ENCODE peak calls at places on chromosome 16, in five cellular contexts. One of them, this sample, is unnamed.

GRCh38 chr16:80899804-80900592 is 95.6 kb upstream of the CDYL2 start:
- DNase-seq in T-helper 9 cell: no peak
- DNase-seq in choroid plexus epithelial cell: peak
- DNase-seq in gastrocnemius medialis: peak
- DNase-seq in activated naive CD4-positive, alpha-beta T cell treated with Interleukin-2 at 50 U/mL for 16 hours: no peak
- DNase-seq in this sample: no peak

GRCh38 chr16:86604436-86605220 is 26.3 kb downstream of the FOXL1 start:
- DNase-seq in choroid plexus epithelial cell: no peak
- DNase-seq in activated naive CD4-positive, alpha-beta T cell treated with Interleukin-2 at 50 U/mL for 16 hours: peak
- DNase-seq in T-helper 9 cell: peak
- DNase-seq in gastrocnemius medialis: no peak
- DNase-seq in this sample: no peak

GRCh38 chr16:78388920-78389564 is 289.6 kb downstream of the WWOX start:
- DNase-seq in choroid plexus epithelial cell: no peak
- DNase-seq in gastrocnemius medialis: no peak
- DNase-seq in T-helper 9 cell: no peak
- DNase-seq in activated naive CD4-positive, alpha-beta T cell treated with Interleukin-2 at 50 U/mL for 16 hours: no peak
- DNase-seq in this sample: no peak

GRCh38 chr16:15703029-15703736 is 53.1 kb downstream of the NDE1 start:
- DNase-seq in choroid plexus epithelial cell: peak
- DNase-seq in activated naive CD4-positive, alpha-beta T cell treated with Interleukin-2 at 50 U/mL for 16 hours: no peak
- DNase-seq in gastrocnemius medialis: no peak
- DNase-seq in T-helper 9 cell: no peak
- DNase-seq in this sample: no peak

GRCh38 chr16:20897253-20897896 is 2.8 kb downstream of the DCUN1D3 start:
- DNase-seq in T-helper 9 cell: no peak
- DNase-seq in gastrocnemius medialis: no peak
- DNase-seq in choroid plexus epithelial cell: peak
- DNase-seq in activated naive CD4-positive, alpha-beta T cell treated with Interleukin-2 at 50 U/mL for 16 hours: no peak
- DNase-seq in this sample: peak

GRCh38 chr16:70694088-70694487 is 8.2 kb upstream of the MTSS2 start:
- DNase-seq in T-helper 9 cell: no peak
- DNase-seq in choroid plexus epithelial cell: peak
- DNase-seq in gastrocnemius medialis: peak
- DNase-seq in activated naive CD4-positive, alpha-beta T cell treated with Interleukin-2 at 50 U/mL for 16 hours: no peak
- DNase-seq in this sample: peak

GRCh38 chr16:30122621-30123160 is 329 bp downstream of the MAPK3 start:
- DNase-seq in activated naive CD4-positive, alpha-beta T cell treated with Interleukin-2 at 50 U/mL for 16 hours: no peak
- DNase-seq in choroid plexus epithelial cell: peak
- DNase-seq in T-helper 9 cell: peak
- DNase-seq in gastrocnemius medialis: no peak
- DNase-seq in this sample: no peak

GRCh38 chr16:27232061-27232841 is 28.9 kb downstream of the KDM8 start:
- DNase-seq in activated naive CD4-positive, alpha-beta T cell treated with Interleukin-2 at 50 U/mL for 16 hours: peak
- DNase-seq in T-helper 9 cell: no peak
- DNase-seq in gastrocnemius medialis: no peak
- DNase-seq in choroid plexus epithelial cell: no peak
- DNase-seq in this sample: no peak

GRCh38 chr16:2584742-2585650 is 47.2 kb downstream of the PDPK1 start:
- DNase-seq in T-helper 9 cell: no peak
- DNase-seq in activated naive CD4-positive, alpha-beta T cell treated with Interleukin-2 at 50 U/mL for 16 hours: no peak
- DNase-seq in choroid plexus epithelial cell: peak
- DNase-seq in gastrocnemius medialis: peak
- DNase-seq in this sample: no peak